ENCODE peak calls at places on chromosomes 16 and 17, in five cellular contexts. G is GF-D8, J is HL-60, M is GM12865, C is HT-29. Y is an unnamed sample.

GRCh38 chr17:34254146-34254545 is 939 bp upstream of the CCL2 start:
- DNase-seq in G (no peak), J (no peak), M (no peak), C (no peak), Y (no peak)

GRCh38 chr17:69928586-69928985 is 146.4 kb upstream of the KCNJ16 start:
- DNase-seq in G (no peak), J (no peak), M (no peak), C (no peak), Y (no peak)

GRCh38 chr17:41734139-41734948 is at the start of gene HAP1:
- DNase-seq in G (no peak), J (no peak), M (no peak), C (no peak), Y (peak; percentile 59)

GRCh38 chr17:57186231-57187019 is 69.9 kb upstream of the MSI2 start:
- DNase-seq in G (no peak), J (no peak), M (no peak), C (no peak), Y (no peak)

GRCh38 chr17:74015316-74015715 is 188.2 kb upstream of the RPL38 start:
- DNase-seq in G (no peak), J (no peak), M (no peak), C (no peak), Y (no peak)

GRCh38 chr17:31490991-31491793 is 99.7 kb downstream of the RAB11FIP4 start:
- DNase-seq in G (peak; percentile 1), J (peak; percentile 86), M (peak; percentile 87), C (no peak), Y (peak; percentile 58)

GRCh38 chr17:36503456-36504155 is 17.1 kb downstream of the ZNHIT3 start:
- DNase-seq in G (no peak), J (no peak), M (no peak), C (no peak), Y (no peak)

GRCh38 chr17:64777413-64778101 is 115.5 kb upstream of the SMURF2 start:
- DNase-seq in G (no peak), J (peak; percentile 50), M (peak; percentile 46), C (no peak), Y (peak; percentile 68)

GRCh38 chr17:2693561-2694380 is 17.8 kb downstream of the CLUH start:
- DNase-seq in G (no peak), J (no peak), M (no peak), C (no peak), Y (no peak)

GRCh38 chr16:88014201-88014781 is 63.1 kb downstream of the BANP start:
- DNase-seq in G (no peak), J (no peak), M (no peak), C (no peak), Y (no peak)

GRCh38 chr16:20359997-20360396 is 7.5 kb upstream of the UMOD start:
- DNase-seq in G (no peak), J (no peak), M (no peak), C (no peak), Y (peak; percentile 16)

GRCh38 chr17:82300228-82300627 is 17.2 kb downstream of the CD7 start:
- DNase-seq in G (no peak), J (no peak), M (no peak), C (no peak), Y (no peak)

GRCh38 chr17:57999496-58000017 is 7.5 kb downstream of the SRSF1 start:
- DNase-seq in G (peak; percentile 35), J (peak; percentile 38), M (peak; percentile 83), C (peak; percentile 86), Y (peak; percentile 67)

Y was measured in RPMI8226.